ENCODE peak calls at places on chromosomes 1 and 21, in five cellular contexts. One of them, this sample, is unnamed.

GRCh38 chr1:9101510-9102146 is 27.3 kb downstream of the GPR157 start:
- DNase-seq in stomach: no peak
- DNase-seq in heart left ventricle: peak
- DNase-seq in Peyer's patch: peak
- DNase-seq in GM12891: peak
- DNase-seq in this sample: peak

GRCh38 chr1:907611-908451 is 15.9 kb upstream of the SAMD11 start:
- DNase-seq in stomach: peak
- DNase-seq in GM12891: peak
- DNase-seq in heart left ventricle: no peak
- DNase-seq in Peyer's patch: peak
- DNase-seq in this sample: no peak

GRCh38 chr21:29196021-29196663 is 65.7 kb downstream of the MAP3K7CL start:
- DNase-seq in GM12891: peak
- DNase-seq in stomach: peak
- DNase-seq in heart left ventricle: peak
- DNase-seq in Peyer's patch: peak
- DNase-seq in this sample: peak

GRCh38 chr1:207861442-207862177 is 49.3 kb downstream of the CD34 start:
- DNase-seq in stomach: no peak
- DNase-seq in Peyer's patch: peak
- DNase-seq in heart left ventricle: no peak
- DNase-seq in GM12891: no peak
- DNase-seq in this sample: no peak

GRCh38 chr1:243732627-243733026 is 117.4 kb downstream of the AKT3 start:
- DNase-seq in Peyer's patch: no peak
- DNase-seq in stomach: no peak
- DNase-seq in heart left ventricle: no peak
- DNase-seq in GM12891: no peak
- DNase-seq in this sample: no peak

GRCh38 chr1:218948446-218948845 is 225.2 kb upstream of the LYPLAL1 start:
- DNase-seq in stomach: no peak
- DNase-seq in Peyer's patch: no peak
- DNase-seq in GM12891: no peak
- DNase-seq in heart left ventricle: no peak
- DNase-seq in this sample: no peak

GRCh38 chr1:19635646-19636045 is 8.5 kb upstream of the NBL1 start:
- DNase-seq in Peyer's patch: no peak
- DNase-seq in stomach: no peak
- DNase-seq in heart left ventricle: no peak
- DNase-seq in GM12891: no peak
- DNase-seq in this sample: no peak

GRCh38 chr21:23960769-23961168 is 1646.5 kb downstream of the MRPL39 start:
- DNase-seq in GM12891: no peak
- DNase-seq in heart left ventricle: no peak
- DNase-seq in stomach: no peak
- DNase-seq in Peyer's patch: no peak
- DNase-seq in this sample: no peak

GRCh38 chr1:214900590-214900989 is 181.9 kb upstream of the KCNK2 start:
- DNase-seq in heart left ventricle: no peak
- DNase-seq in stomach: no peak
- DNase-seq in Peyer's patch: no peak
- DNase-seq in GM12891: no peak
- DNase-seq in this sample: no peak

GRCh38 chr1:76764638-76765572 is 102.4 kb upstream of the ST6GALNAC5 start:
- DNase-seq in heart left ventricle: no peak
- DNase-seq in Peyer's patch: no peak
- DNase-seq in stomach: no peak
- DNase-seq in GM12891: no peak
- DNase-seq in this sample: no peak

GRCh38 chr1:3790501-3790923 is 5.8 kb downstream of the LRRC47 start:
- DNase-seq in stomach: no peak
- DNase-seq in Peyer's patch: no peak
- DNase-seq in GM12891: no peak
- DNase-seq in heart left ventricle: no peak
- DNase-seq in this sample: no peak

GRCh38 chr1:3799976-3800685 is 3.8 kb upstream of the LRRC47 start:
- DNase-seq in stomach: no peak
- DNase-seq in GM12891: no peak
- DNase-seq in Peyer's patch: no peak
- DNase-seq in heart left ventricle: no peak
- DNase-seq in this sample: no peak

GRCh38 chr1:3790952-3791351 is 5.3 kb downstream of the LRRC47 start:
- DNase-seq in GM12891: no peak
- DNase-seq in Peyer's patch: no peak
- DNase-seq in heart left ventricle: no peak
- DNase-seq in stomach: no peak
- DNase-seq in this sample: no peak

GRCh38 chr1:3795453-3796214 is 664 bp downstream of the LRRC47 start:
- DNase-seq in Peyer's patch: no peak
- DNase-seq in stomach: no peak
- DNase-seq in GM12891: no peak
- DNase-seq in heart left ventricle: no peak
- DNase-seq in this sample: peak

DNA sequence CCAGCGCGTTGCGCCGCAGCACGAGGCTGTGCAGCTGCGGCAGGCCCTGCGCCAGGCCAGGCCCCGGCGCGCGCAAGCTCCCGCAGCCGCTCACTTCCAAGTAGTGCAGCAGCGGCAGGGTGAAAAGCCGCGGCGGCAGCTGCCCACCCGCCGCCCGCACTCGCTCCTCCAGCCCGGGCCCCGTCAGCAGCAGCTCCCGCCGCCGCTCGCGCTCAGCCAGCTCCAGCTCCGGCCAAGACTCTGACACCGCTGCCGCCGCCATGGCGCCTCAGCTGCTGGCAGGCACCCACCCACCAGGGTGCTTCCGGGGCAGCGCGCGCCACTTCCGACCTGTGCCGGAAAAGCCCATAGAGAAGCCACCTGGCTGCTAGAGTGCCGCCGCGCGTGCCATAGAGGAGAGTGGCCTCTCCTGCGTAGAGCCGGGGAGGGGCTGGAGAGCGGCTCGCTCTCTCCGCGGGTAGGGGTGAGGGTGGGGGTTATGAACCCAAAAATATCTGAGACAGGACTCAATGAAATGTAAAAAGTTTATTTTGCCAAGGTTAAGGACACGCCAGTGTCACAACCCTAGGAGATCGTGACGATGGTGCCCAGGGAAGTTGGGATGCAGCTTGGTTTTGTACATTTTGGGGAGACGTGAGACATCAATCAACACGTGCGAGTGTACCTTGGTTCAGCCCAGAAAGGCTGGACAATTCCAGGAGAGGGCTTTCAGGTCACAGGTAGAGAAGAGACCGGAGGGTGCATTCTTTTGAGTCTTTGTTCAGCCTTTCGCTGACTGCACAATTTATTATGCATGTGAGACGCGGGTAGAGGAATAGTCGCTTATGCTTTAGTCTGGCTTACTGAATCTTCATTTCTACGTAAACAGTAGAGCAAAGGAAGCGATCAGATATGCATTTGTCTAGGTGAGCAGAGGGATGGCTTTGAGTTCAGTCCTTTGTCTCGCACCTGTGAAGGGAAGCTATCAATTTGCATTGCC is at the start of gene LRRC47:
- DNase-seq in GM12891: peak
- DNase-seq in Peyer's patch: peak
- DNase-seq in heart left ventricle: peak
- DNase-seq in stomach: peak
- DNase-seq in this sample: peak
- TF ChIP-seq POLR2A in GM12891: peak
- TF ChIP-seq POLR2A in Peyer's patch: peak
- TF ChIP-seq POLR2A in heart left ventricle: peak
- TF ChIP-seq POLR2A in stomach: no peak
- TF ChIP-seq POLR2A in this sample: peak

DNA sequence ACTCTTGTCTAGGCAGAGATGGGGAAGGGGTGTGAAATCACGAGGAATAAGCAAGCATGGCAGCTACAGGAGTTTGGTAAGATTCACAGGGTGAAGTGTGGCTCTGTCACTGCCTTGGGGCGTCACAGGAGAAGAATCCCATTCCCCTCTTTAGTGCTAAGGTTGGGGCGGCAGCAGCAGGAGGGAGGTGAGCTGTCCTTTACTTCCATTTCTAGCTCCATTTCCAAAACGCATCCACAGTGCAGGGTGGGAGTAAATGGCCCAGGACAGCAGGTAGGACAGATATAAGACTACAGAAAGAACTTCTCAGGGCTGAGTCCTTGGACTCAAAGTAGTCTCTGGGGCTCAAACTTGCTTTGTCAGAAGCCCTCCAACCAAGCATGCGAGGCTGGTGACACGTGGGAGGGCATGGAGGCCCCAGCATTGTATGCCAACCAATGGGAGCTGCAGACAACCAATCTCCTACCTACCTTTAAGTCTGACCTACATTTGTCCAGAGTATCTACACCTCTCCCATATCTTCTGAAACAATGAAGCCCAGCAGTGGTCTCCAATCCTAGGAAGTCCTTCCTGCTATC is 8.5 kb downstream of the MEF2D start:
- DNase-seq in GM12891: no peak
- DNase-seq in heart left ventricle: no peak
- DNase-seq in stomach: no peak
- DNase-seq in Peyer's patch: no peak
- DNase-seq in this sample: no peak
- TF ChIP-seq POLR2A in GM12891: no peak
- TF ChIP-seq POLR2A in heart left ventricle: no peak
- TF ChIP-seq POLR2A in stomach: no peak
- TF ChIP-seq POLR2A in Peyer's patch: no peak
- TF ChIP-seq POLR2A in this sample: no peak

DNA sequence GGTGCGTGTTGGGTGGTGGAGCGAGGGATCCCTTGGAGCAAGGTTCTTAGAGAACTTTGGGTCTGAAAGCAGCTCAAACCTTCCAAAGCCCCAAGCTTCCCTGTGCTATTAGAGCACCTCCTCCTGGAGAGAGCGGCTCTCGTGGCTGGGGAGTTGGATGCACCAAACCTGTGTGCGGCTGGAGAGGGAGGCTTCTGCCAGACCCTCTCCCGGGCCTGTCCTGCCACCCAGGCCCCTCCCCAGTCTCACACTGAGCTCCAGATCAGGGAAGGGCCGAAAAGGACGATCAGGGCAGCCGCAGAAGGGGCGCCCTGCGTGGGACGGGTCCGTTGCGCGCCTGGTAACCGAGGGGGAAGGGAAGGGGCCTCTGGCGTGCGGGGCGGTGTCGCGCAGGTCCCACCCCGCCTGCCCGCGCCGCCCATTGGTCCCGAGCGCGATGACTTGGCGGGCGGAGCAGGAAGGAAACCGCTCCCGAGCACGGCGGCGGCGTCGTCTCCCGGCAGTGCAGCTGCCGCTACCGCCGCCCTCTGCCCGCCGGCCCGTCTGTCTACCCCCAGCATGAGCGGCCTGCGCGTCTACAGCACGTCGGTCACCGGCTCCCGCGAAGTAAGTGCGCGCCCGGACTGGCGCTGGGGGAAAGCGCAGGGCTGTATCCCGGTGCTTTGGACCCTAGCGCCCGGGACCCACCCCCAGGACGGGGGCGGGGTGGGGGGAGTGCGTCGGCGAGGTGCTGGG is at the start of gene SH3BGRL3:
- DNase-seq in GM12891: peak
- DNase-seq in stomach: peak
- DNase-seq in Peyer's patch: peak
- DNase-seq in heart left ventricle: peak
- DNase-seq in this sample: peak
- TF ChIP-seq POLR2A in GM12891: peak
- TF ChIP-seq POLR2A in stomach: peak
- TF ChIP-seq POLR2A in Peyer's patch: peak
- TF ChIP-seq POLR2A in heart left ventricle: peak
- TF ChIP-seq POLR2A in this sample: peak

GRCh38 chr1:228085287-228085926 is 2.9 kb downstream of the ARF1 start:
- DNase-seq in GM12891: no peak
- DNase-seq in Peyer's patch: peak
- DNase-seq in heart left ventricle: no peak
- DNase-seq in stomach: no peak
- DNase-seq in this sample: peak
- TF ChIP-seq POLR2A in GM12891: no peak
- TF ChIP-seq POLR2A in Peyer's patch: no peak
- TF ChIP-seq POLR2A in heart left ventricle: no peak
- TF ChIP-seq POLR2A in stomach: no peak
- TF ChIP-seq POLR2A in this sample: no peak

This sample was measured in erythroblast.